ENCODE peak calls at places on chromosomes 4 and X, in seven cellular contexts. One of them, this sample, is unnamed. For H3K4me1, the result is how much of the 10 kb centered on the place peaks cover.

GRCh38 chr4:5357863-5358262 is 306.6 kb downstream of the STK32B start:
- DNase-seq in heart right ventricle: no peak
- DNase-seq in testis: no peak
- DNase-seq in CD8-positive, alpha-beta memory T cell: no peak
- DNase-seq in Peyer's patch: no peak
- DNase-seq in CD8-positive, alpha-beta T cell: no peak
- DNase-seq in A673: no peak
- DNase-seq in this sample: no peak

GRCh38 chr4:127995776-127996175 is 30.6 kb downstream of the ABHD18 start:
- DNase-seq in CD8-positive, alpha-beta T cell: no peak
- DNase-seq in A673: peak
- DNase-seq in CD8-positive, alpha-beta memory T cell: no peak
- DNase-seq in heart right ventricle: no peak
- DNase-seq in testis: no peak
- DNase-seq in Peyer's patch: no peak
- DNase-seq in this sample: no peak

GRCh38 chr4:161696957-161697356 is 466.8 kb downstream of the FSTL5 start:
- DNase-seq in A673: no peak
- DNase-seq in testis: no peak
- DNase-seq in CD8-positive, alpha-beta T cell: no peak
- DNase-seq in CD8-positive, alpha-beta memory T cell: no peak
- DNase-seq in heart right ventricle: no peak
- DNase-seq in Peyer's patch: no peak
- DNase-seq in this sample: peak

GRCh38 chr4:108466936-108467902 is 153.2 kb upstream of the RPL34 start:
- DNase-seq in heart right ventricle: no peak
- DNase-seq in CD8-positive, alpha-beta memory T cell: peak
- DNase-seq in Peyer's patch: no peak
- DNase-seq in A673: no peak
- DNase-seq in CD8-positive, alpha-beta T cell: no peak
- DNase-seq in testis: no peak
- DNase-seq in this sample: no peak

GRCh38 chr4:76748649-76749048 is 149.3 kb downstream of the SOWAHB start:
- DNase-seq in CD8-positive, alpha-beta memory T cell: no peak
- DNase-seq in heart right ventricle: no peak
- DNase-seq in Peyer's patch: peak
- DNase-seq in CD8-positive, alpha-beta T cell: no peak
- DNase-seq in A673: peak
- DNase-seq in testis: no peak
- DNase-seq in this sample: peak

GRCh38 chrX:22323541-22323940 is 50.8 kb downstream of the CBLL2 start:
- DNase-seq in CD8-positive, alpha-beta memory T cell: no peak
- DNase-seq in CD8-positive, alpha-beta T cell: no peak
- DNase-seq in A673: no peak
- DNase-seq in heart right ventricle: no peak
- DNase-seq in Peyer's patch: no peak
- DNase-seq in testis: no peak
- DNase-seq in this sample: no peak

GRCh38 chr4:138576684-138577083 is 334.5 kb upstream of the SLC7A11 start:
- DNase-seq in CD8-positive, alpha-beta T cell: no peak
- DNase-seq in testis: no peak
- DNase-seq in A673: peak
- DNase-seq in heart right ventricle: no peak
- DNase-seq in CD8-positive, alpha-beta memory T cell: no peak
- DNase-seq in Peyer's patch: no peak
- DNase-seq in this sample: peak

GRCh38 chrX:86051741-86052140 is 4.4 kb upstream of the CHM start:
- DNase-seq in CD8-positive, alpha-beta memory T cell: no peak
- DNase-seq in testis: no peak
- DNase-seq in A673: peak
- DNase-seq in Peyer's patch: no peak
- DNase-seq in heart right ventricle: no peak
- DNase-seq in CD8-positive, alpha-beta T cell: no peak
- DNase-seq in this sample: no peak

GRCh38 chr4:77599378-77599777 is 6.2 kb upstream of the CXCL13 start:
- DNase-seq in CD8-positive, alpha-beta T cell: no peak
- DNase-seq in A673: peak
- DNase-seq in CD8-positive, alpha-beta memory T cell: no peak
- DNase-seq in Peyer's patch: peak
- DNase-seq in heart right ventricle: no peak
- DNase-seq in testis: peak
- DNase-seq in this sample: peak

GRCh38 chrX:17633546-17633945 is 103.7 kb upstream of the SCML1 start:
- DNase-seq in heart right ventricle: no peak
- DNase-seq in Peyer's patch: no peak
- DNase-seq in A673: no peak
- DNase-seq in CD8-positive, alpha-beta memory T cell: no peak
- DNase-seq in testis: no peak
- DNase-seq in CD8-positive, alpha-beta T cell: no peak
- DNase-seq in this sample: no peak

GRCh38 chr4:134070174-134070573 is 131.4 kb downstream of the PABPC4L start:
- DNase-seq in A673: no peak
- DNase-seq in CD8-positive, alpha-beta memory T cell: no peak
- DNase-seq in CD8-positive, alpha-beta T cell: no peak
- DNase-seq in Peyer's patch: no peak
- DNase-seq in testis: no peak
- DNase-seq in heart right ventricle: no peak
- DNase-seq in this sample: no peak
- H3K4me3 ChIP-seq in A673: no peak
- H3K4me3 ChIP-seq in CD8-positive, alpha-beta memory T cell: no peak
- H3K4me3 ChIP-seq in CD8-positive, alpha-beta T cell: no peak
- H3K4me3 ChIP-seq in Peyer's patch: no peak
- H3K4me3 ChIP-seq in testis: no peak
- H3K4me3 ChIP-seq in heart right ventricle: no peak
- H3K4me3 ChIP-seq in this sample: no peak

GRCh38 chr4:71027611-71028010 is 34.2 kb downstream of the DCK start:
- DNase-seq in CD8-positive, alpha-beta T cell: no peak
- DNase-seq in heart right ventricle: no peak
- DNase-seq in testis: no peak
- DNase-seq in A673: no peak
- DNase-seq in CD8-positive, alpha-beta memory T cell: no peak
- DNase-seq in Peyer's patch: no peak
- DNase-seq in this sample: no peak
- H3K4me1 ChIP-seq in CD8-positive, alpha-beta T cell: under half
- H3K4me1 ChIP-seq in heart right ventricle: under half
- H3K4me1 ChIP-seq in testis: under half
- H3K4me1 ChIP-seq in A673: under half
- H3K4me1 ChIP-seq in CD8-positive, alpha-beta memory T cell: under half
- H3K4me1 ChIP-seq in Peyer's patch: under half
- H3K4me1 ChIP-seq in this sample: under half

GRCh38 chr4:97990409-97990808 is 152.9 kb downstream of the STPG2 start:
- DNase-seq in testis: no peak
- DNase-seq in CD8-positive, alpha-beta T cell: no peak
- DNase-seq in CD8-positive, alpha-beta memory T cell: no peak
- DNase-seq in Peyer's patch: no peak
- DNase-seq in A673: no peak
- DNase-seq in heart right ventricle: no peak
- DNase-seq in this sample: no peak
- H3K27ac ChIP-seq in testis: no peak
- H3K27ac ChIP-seq in CD8-positive, alpha-beta T cell: no peak
- H3K27ac ChIP-seq in CD8-positive, alpha-beta memory T cell: no peak
- H3K27ac ChIP-seq in Peyer's patch: no peak
- H3K27ac ChIP-seq in A673: no peak
- H3K27ac ChIP-seq in heart right ventricle: no peak
- H3K27ac ChIP-seq in this sample: no peak

DNA sequence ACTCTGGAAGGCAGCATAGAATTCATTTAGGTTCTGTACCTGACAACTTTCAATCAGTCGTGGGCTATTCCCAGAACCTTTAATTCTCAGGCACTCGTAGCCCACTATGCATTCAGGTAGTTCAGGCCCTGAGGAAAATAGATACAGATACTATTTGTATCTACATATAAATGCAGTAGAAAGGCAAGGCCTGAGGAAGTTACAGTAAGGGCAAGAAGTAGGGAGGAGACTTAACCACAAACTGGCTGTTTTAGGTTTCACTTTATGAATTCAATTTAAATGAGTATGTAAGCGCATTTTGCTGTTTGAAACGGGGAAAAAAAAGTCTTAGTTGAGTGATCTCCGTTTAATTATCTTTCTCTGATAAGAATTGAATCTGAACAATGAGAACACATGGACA is 529.4 kb upstream of the ATOH1 start:
- DNase-seq in heart right ventricle: no peak
- DNase-seq in Peyer's patch: no peak
- DNase-seq in testis: no peak
- DNase-seq in CD8-positive, alpha-beta memory T cell: no peak
- DNase-seq in A673: no peak
- DNase-seq in CD8-positive, alpha-beta T cell: no peak
- DNase-seq in this sample: no peak
- H3K4me3 ChIP-seq in heart right ventricle: no peak
- H3K4me3 ChIP-seq in Peyer's patch: no peak
- H3K4me3 ChIP-seq in testis: no peak
- H3K4me3 ChIP-seq in CD8-positive, alpha-beta memory T cell: no peak
- H3K4me3 ChIP-seq in A673: no peak
- H3K4me3 ChIP-seq in CD8-positive, alpha-beta T cell: no peak
- H3K4me3 ChIP-seq in this sample: no peak

DNA sequence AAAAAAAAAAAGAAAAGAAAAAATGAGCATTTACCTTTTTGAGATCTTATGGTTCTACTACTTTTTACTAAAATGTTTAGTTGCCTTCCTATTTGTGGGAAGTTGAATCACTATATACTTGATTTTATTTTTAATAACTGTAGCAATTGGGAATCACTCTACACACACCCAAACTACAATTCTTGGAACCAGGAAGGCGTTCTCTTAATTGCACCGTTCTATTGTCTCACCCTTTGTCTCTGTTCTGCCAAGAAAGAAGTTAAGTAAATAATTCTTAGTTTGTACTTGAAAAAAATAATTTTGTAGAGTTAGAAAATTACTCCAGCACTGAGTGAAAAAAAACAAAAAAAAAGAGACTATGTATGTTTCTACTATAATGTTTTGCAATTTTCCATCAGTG is 62.7 kb downstream of the ATOH1 start:
- DNase-seq in A673: no peak
- DNase-seq in testis: no peak
- DNase-seq in CD8-positive, alpha-beta memory T cell: no peak
- DNase-seq in Peyer's patch: no peak
- DNase-seq in CD8-positive, alpha-beta T cell: no peak
- DNase-seq in heart right ventricle: no peak
- DNase-seq in this sample: no peak
- H3K4me1 ChIP-seq in A673: under half
- H3K4me1 ChIP-seq in testis: under half
- H3K4me1 ChIP-seq in CD8-positive, alpha-beta memory T cell: under half
- H3K4me1 ChIP-seq in Peyer's patch: under half
- H3K4me1 ChIP-seq in CD8-positive, alpha-beta T cell: under half
- H3K4me1 ChIP-seq in heart right ventricle: under half
- H3K4me1 ChIP-seq in this sample: under half